ENCODE peak calls at places on chromosomes 4 and X, in four cellular contexts. R is PC-3, S is GM12878, P is upper lobe of right lung. A is an unnamed sample. For H3K9me3, the result is how much of the 10 kb centered on the place peaks cover.

GRCh38 chrX:149909324-149910177 is 19.8 kb upstream of the HSFX4 start:
- DNase-seq in R (no peak), S (no peak), P (no peak), A (no peak)

GRCh38 chr4:40240040-40240653 is 43.3 kb downstream of the RHOH start:
- DNase-seq in R (peak), S (no peak), P (no peak), A (no peak)

GRCh38 chr4:22363071-22363470 is 152.8 kb downstream of the ADGRA3 start:
- DNase-seq in R (peak), S (no peak), P (no peak), A (no peak)

GRCh38 chr4:81963506-81964020 is 410.2 kb downstream of the HNRNPD start:
- DNase-seq in R (no peak), S (no peak), P (no peak), A (no peak)

GRCh38 chr4:139665690-139666529 is at the start of gene MGST2:
- DNase-seq in R (peak), S (no peak), P (peak), A (peak)

GRCh38 chr4:101265816-101266172 is 81.5 kb downstream of the PPP3CA start:
- DNase-seq in R (peak), S (no peak), P (no peak), A (no peak)

GRCh38 chr4:14404730-14405129 is 597.6 kb upstream of the CPEB2 start:
- DNase-seq in R (no peak), S (no peak), P (no peak), A (no peak)

GRCh38 chr4:106495498-106495897 is 126.9 kb upstream of the GIMD1 start:
- DNase-seq in R (no peak), S (no peak), P (no peak), A (no peak)

GRCh38 chrX:70044541-70045245 is 5.0 kb downstream of the AWAT2 start:
- DNase-seq in R (peak), S (no peak), P (no peak), A (no peak)

GRCh38 chrX:20857746-20858145 is 516.5 kb upstream of the CNKSR2 start:
- DNase-seq in R (peak), S (no peak), P (no peak), A (no peak)

GRCh38 chrX:40079572-40079971 is 18.2 kb downstream of the BCOR start:
- DNase-seq in R (no peak), S (no peak), P (no peak), A (no peak)

GRCh38 chrX:96776966-96777365 is 92.3 kb downstream of the DIAPH2 start:
- DNase-seq in R (peak), S (no peak), P (no peak), A (no peak)

GRCh38 chrX:68930576-68931317 is 101.9 kb downstream of the EFNB1 start:
- DNase-seq in R (peak), S (no peak), P (no peak), A (no peak)
- H3K27ac ChIP-seq in R (no peak), S (no peak), P (no peak), A (peak)

GRCh38 chr4:28827866-28828265 is 1892.3 kb upstream of the PCDH7 start:
- DNase-seq in R (no peak), S (no peak), P (no peak), A (no peak)

GRCh38 chr4:28834120-28834519 is 1886.0 kb upstream of the PCDH7 start:
- DNase-seq in R (no peak), S (no peak), P (no peak), A (no peak)

GRCh38 chr4:28832445-28832844 is 1887.7 kb upstream of the PCDH7 start:
- DNase-seq in R (no peak), S (no peak), P (no peak), A (no peak)

DNA sequence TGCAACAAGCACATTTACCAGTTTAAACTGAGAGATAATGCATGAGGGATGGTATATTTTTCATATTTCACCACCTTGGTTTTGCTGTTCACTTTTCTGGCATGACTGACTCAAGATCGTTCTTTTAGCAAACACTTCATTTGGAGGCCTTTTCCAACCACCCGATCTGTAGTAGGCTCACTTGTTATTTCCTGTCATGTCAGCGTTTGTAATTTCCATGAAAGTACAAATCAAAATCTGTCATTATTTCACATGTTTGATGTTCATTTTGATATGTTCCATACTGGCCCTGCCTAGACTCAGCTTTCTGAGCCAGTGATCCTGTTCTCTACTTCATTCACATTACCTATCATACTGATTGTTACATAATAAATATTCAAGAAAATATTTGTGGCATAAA is 1888.3 kb upstream of the PCDH7 start:
- DNase-seq in R (no peak), S (no peak), P (no peak), A (no peak)
- H3K9me3 ChIP-seq in R (under half), S (under half), P (under half), A (under half)

DNA sequence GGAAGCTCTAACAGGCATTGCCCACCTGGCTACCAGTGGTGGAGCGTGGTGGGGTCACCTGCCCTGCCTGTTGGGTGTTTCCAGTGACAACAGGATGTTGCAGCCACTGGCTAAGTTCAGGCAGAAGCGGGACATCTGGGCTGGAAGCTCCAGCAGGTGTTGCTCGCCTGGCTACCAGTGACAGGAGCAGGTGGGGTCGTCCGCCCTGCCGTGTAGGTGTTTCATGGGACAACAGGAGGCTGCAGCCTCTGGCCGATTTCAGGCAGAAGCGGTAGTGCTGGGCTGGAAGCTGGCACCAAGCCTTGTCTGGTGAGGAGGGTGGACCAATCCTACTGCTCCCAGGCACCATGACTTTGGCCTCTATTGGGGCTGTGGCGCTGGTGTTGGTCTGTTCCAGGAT is 39.4 kb downstream of the RIPPLY1 start:
- DNase-seq in R (no peak), S (no peak), P (no peak), A (no peak)
- H3K27ac ChIP-seq in R (no peak), S (no peak), P (no peak), A (no peak)

GRCh38 chr4:10442976-10443375 is 14.2 kb downstream of the ZNF518B start:
- DNase-seq in R (peak), S (no peak), P (no peak), A (no peak)
- H3K9me3 ChIP-seq in R (under half), S (under half), P (under half), A (under half)

DNA sequence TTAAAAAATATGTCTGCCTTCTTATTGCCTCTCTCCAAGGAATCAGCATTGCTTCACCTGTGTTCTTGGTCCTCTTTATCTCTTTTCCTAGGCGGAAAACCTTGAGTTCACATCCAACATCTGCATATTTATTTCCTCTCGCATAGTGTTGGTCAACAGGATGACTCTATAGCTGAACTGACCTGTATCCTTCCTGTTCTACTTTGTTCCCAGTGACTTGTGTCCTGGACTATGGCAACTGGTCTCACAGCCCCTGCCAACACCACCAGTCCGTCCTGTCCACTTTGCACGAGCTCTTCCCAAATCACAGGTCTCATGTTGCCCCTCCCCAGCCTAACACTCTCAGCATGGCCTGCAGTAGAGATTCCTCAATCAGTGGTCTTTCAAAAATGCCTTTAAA is 2.0 kb downstream of the DIPK2B start:
- DNase-seq in R (no peak), S (no peak), P (no peak), A (no peak)
- H3K27ac ChIP-seq in R (peak), S (no peak), P (peak), A (peak)

GRCh38 chr4:99013402-99013843 is 17.9 kb downstream of the METAP1 start:
- DNase-seq in R (no peak), S (no peak), P (no peak), A (peak)
- H3K9me3 ChIP-seq in R (under half), S (under half), P (under half), A (under half)

GRCh38 chr4:155658665-155659064 is 8.0 kb upstream of the GUCY1A1 start:
- DNase-seq in R (no peak), S (no peak), P (no peak), A (no peak)
- H3K27ac ChIP-seq in R (no peak), S (no peak), P (no peak), A (no peak)

GRCh38 chr4:19406789-19407188 is 844.9 kb upstream of the SLIT2 start:
- DNase-seq in R (no peak), S (no peak), P (no peak), A (no peak)
- H3K9me3 ChIP-seq in R (under half), S (under half), P (under half), A (under half)

GRCh38 chrX:19670321-19670750 is 155.0 kb upstream of the MAP3K15 start:
- DNase-seq in R (peak), S (no peak), P (no peak), A (no peak)
- H3K27ac ChIP-seq in R (peak), S (no peak), P (no peak), A (peak)

DNA sequence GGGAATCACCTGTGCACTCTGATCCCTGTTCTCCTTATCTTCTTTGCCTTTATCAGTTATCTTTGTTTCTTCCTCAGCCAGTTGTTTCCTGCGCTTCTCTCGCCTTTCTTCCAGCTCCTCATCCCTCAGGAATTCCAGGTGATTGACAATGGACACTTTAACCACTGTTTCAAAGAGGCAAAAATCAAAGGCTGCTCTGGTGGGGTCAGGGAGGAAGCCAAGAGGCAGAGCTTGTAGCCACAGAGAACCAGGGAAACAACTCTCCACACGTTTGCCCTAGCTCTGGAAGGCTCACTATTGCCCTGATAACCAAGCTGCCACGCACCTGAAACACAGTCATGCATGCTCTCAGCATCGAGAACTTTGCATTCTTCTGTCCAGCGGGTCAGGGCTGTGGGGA is 124.5 kb upstream of the HSD17B10 start:
- DNase-seq in R (no peak), S (no peak), P (no peak), A (no peak)
- H3K9me3 ChIP-seq in R (under half), S (under half), P (under half), A (under half)

A was measured in heart right ventricle.